ENCODE peak calls at places on chromosomes 1 and 21, in ten cellular contexts. N is GM06990; M is neural progenitor cell; F is MCF 10A; Y is AG08395; H is neural crest cell; C is cardiac muscle cell; K is foreskin melanocyte; L is CD8-positive, alpha-beta memory T cell; U is thyroid gland. S is an unnamed sample.
A peak's percentile ranks its signal among the peaks of the same experiment; 100 is the strongest.

GRCh38 chr21:17476006-17476405 is 36.8 kb upstream of the CXADR start:
- DNase-seq in N (no peak), M (no peak), F (no peak), Y (no peak), H (no peak), C (no peak), K (no peak), L (no peak), U (no peak), S (no peak)

GRCh38 chr1:200894712-200895447 is at the start of gene INAVA:
- DNase-seq in N (no peak), M (no peak), F (peak; percentile 97), Y (no peak), H (no peak), C (no peak), K (no peak), L (no peak), U (no peak), S (no peak)

GRCh38 chr1:32187850-32188249 is 8.4 kb downstream of the TXLNA start:
- DNase-seq in N (no peak), M (no peak), F (no peak), Y (no peak), H (no peak), C (no peak), K (no peak), L (no peak), U (no peak), S (no peak)

GRCh38 chr21:44632067-44632466 is 5.1 kb upstream of the KRTAP10-10 start:
- DNase-seq in N (no peak), M (no peak), F (no peak), Y (no peak), H (no peak), C (no peak), K (no peak), L (no peak), U (no peak), S (no peak)

GRCh38 chr1:173175514-173176146 is 31.5 kb downstream of the TNFSF4 start:
- DNase-seq in N (no peak), M (no peak), F (peak; percentile 11), Y (no peak), H (no peak), C (peak; percentile 25), K (no peak), L (no peak), U (no peak), S (no peak)

GRCh38 chr1:228082260-228082974 is at the start of gene ARF1:
- DNase-seq in N (peak; percentile 97), M (peak; percentile 98), F (peak; percentile 98), Y (peak; percentile 99), H (peak; percentile 91), C (peak; percentile 96), K (peak; percentile 77), L (peak; percentile 97), U (peak; percentile 91), S (no peak)

GRCh38 chr1:154442006-154442740 is 37.0 kb downstream of the IL6R start:
- DNase-seq in N (no peak), M (peak; percentile 19), F (no peak), Y (peak; percentile 42), H (no peak), C (peak; percentile 67), K (no peak), L (no peak), U (no peak), S (no peak)

GRCh38 chr1:35443768-35444518 is 113.3 kb downstream of the KIAA0319L start:
- DNase-seq in N (no peak), M (peak; percentile 26), F (no peak), Y (no peak), H (no peak), C (peak; percentile 30), K (no peak), L (no peak), U (no peak), S (no peak)

GRCh38 chr1:15519625-15520024 is 4.4 kb downstream of the CASP9 start:
- DNase-seq in N (no peak), M (no peak), F (no peak), Y (no peak), H (no peak), C (no peak), K (no peak), L (no peak), U (no peak), S (no peak)